ENCODE peak calls at places on chromosomes 11 and 22, in nine cellular contexts. Q, R, G, S, K, H, L, B and W are unnamed samples.

GRCh38 chr11:72441647-72442267 is 7.4 kb upstream of the CLPB start:
- DNase-seq in Q (no peak), R (no peak), G (no peak), S (no peak), K (no peak), H (no peak), L (no peak), B (peak; percentile 63), W (no peak)

GRCh38 chr22:40031766-40032470 is 37.2 kb downstream of the FAM83F start:
- DNase-seq in Q (no peak), R (no peak), G (no peak), S (no peak), K (no peak), H (no peak), L (no peak), B (no peak), W (no peak)

GRCh38 chr11:130340671-130341319 is 26.1 kb upstream of the ZBTB44 start:
- DNase-seq in Q (no peak), R (no peak), G (no peak), S (no peak), K (no peak), H (no peak), L (no peak), B (peak; percentile 2), W (no peak)

GRCh38 chr11:85164743-85165142 is 462.4 kb downstream of the DLG2 start:
- DNase-seq in Q (no peak), R (no peak), G (no peak), S (no peak), K (no peak), H (no peak), L (no peak), B (no peak), W (no peak)

GRCh38 chr11:82775736-82776346 is 42.2 kb upstream of the FAM181B start:
- DNase-seq in Q (peak; percentile 9), R (no peak), G (peak; percentile 32), S (no peak), K (peak; percentile 75), H (peak; percentile 50), L (no peak), B (peak; percentile 47), W (peak; percentile 42)

GRCh38 chr11:119363874-119364590 is 17.5 kb downstream of the USP2 start:
- DNase-seq in Q (no peak), R (no peak), G (peak; percentile 70), S (no peak), K (peak; percentile 75), H (no peak), L (peak; percentile 66), B (no peak), W (no peak)

GRCh38 chr22:17767236-17768065 is 6.8 kb downstream of the BID start:
- DNase-seq in Q (no peak), R (no peak), G (no peak), S (no peak), K (no peak), H (no peak), L (no peak), B (no peak), W (no peak)

GRCh38 chr22:49325531-49326395 is 501.9 kb downstream of the BRD1 start:
- DNase-seq in Q (no peak), R (peak; percentile 51), G (no peak), S (no peak), K (no peak), H (no peak), L (no peak), B (no peak), W (no peak)

GRCh38 chr11:96211433-96211832 is 131.6 kb downstream of the MAML2 start:
- DNase-seq in Q (no peak), R (no peak), G (no peak), S (no peak), K (no peak), H (no peak), L (no peak), B (no peak), W (no peak)

GRCh38 chr11:2473361-2474058 is 28.7 kb downstream of the KCNQ1 start:
- DNase-seq in Q (no peak), R (no peak), G (no peak), S (no peak), K (no peak), H (no peak), L (no peak), B (no peak), W (no peak)

GRCh38 chr11:117482881-117483280 is 155.2 kb downstream of the CEP164 start:
- DNase-seq in Q (no peak), R (no peak), G (no peak), S (no peak), K (no peak), H (no peak), L (no peak), B (no peak), W (no peak)

DNA sequence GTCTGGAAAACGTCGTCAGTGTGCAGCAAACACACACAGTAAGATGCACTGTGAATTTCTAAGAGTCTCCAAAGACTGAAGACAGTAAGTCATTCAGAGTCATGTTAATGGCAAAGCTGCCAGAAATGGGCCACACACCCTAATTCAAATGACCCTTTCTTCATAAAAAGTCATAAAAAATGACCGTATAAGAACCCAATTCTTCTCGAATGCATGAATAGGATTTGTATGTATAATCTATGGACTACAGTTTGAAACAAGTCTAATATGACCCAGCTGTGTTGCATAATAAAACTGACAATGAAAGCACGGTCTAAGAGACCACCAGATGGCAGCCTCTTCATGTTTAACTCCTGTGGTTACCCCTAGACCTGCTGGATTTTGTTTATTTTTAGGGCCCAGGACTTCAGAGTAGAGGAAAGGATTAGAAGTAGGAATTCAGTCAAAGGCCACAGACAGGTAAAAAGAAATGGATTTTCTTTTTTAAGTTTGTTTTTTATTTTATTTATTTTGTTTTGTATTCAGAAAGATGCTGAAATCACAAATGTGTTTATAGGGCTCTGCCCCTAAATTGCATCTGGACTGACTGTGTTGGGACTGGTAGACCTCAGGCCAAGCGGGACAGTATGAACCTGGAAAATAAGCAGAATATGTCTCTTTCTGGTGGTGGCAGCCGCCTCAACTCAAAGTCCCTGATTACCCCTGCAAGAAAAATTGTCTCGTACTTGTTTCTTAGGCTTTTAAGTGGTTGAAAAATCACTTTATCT is 32.1 kb upstream of the SLC5A12 start:
- DNase-seq in Q (peak; percentile 81), R (no peak), G (peak; percentile 39), S (peak; percentile 49), K (peak; percentile 39), H (peak; percentile 8), L (no peak), B (peak; percentile 74), W (peak; percentile 47)
- TF ChIP-seq CTCF in Q (peak; percentile 43), R (peak; percentile 67), G (peak; percentile 53), S (peak; percentile 78), K (peak; percentile 68), H (peak; percentile 83), L (peak; percentile 21), B (peak; percentile 85), W (peak; percentile 84)

GRCh38 chr11:47688101-47688500 is 27.1 kb downstream of the AGBL2 start:
- DNase-seq in Q (no peak), R (no peak), G (no peak), S (no peak), K (no peak), H (no peak), L (no peak), B (no peak), W (no peak)
- H3K4me1 ChIP-seq in Q (no peaks in the 10 kb centered on the region), R (no peaks in the 10 kb centered on the region), G (no peaks in the 10 kb centered on the region), S (no peaks in the 10 kb centered on the region), K (no peaks in the 10 kb centered on the region), H (no peaks in the 10 kb centered on the region), L (peaks cover 9% of the 10 kb centered on the region), B (no peaks in the 10 kb centered on the region), W (no peaks in the 10 kb centered on the region)

GRCh38 chr11:110713469-110713776 is 1.2 kb upstream of the ARHGAP20 start:
- DNase-seq in Q (no peak), R (no peak), G (no peak), S (no peak), K (no peak), H (no peak), L (no peak), B (no peak), W (no peak)

GRCh38 chr11:110711448-110711775 is 825 bp downstream of the ARHGAP20 start:
- DNase-seq in Q (no peak), R (no peak), G (no peak), S (no peak), K (no peak), H (no peak), L (no peak), B (no peak), W (no peak)

GRCh38 chr11:110711776-110712642 is at the start of gene ARHGAP20:
- DNase-seq in Q (peak; percentile 54), R (peak; percentile 62), G (peak; percentile 69), S (peak; percentile 42), K (peak; percentile 60), H (no peak), L (peak; percentile 73), B (peak; percentile 71), W (no peak)

GRCh38 chr11:110710520-110711381 is 1.5 kb downstream of the ARHGAP20 start:
- DNase-seq in Q (peak; percentile 47), R (no peak), G (peak; percentile 34), S (peak; percentile 51), K (peak; percentile 3), H (no peak), L (peak; percentile 49), B (peak; percentile 51), W (no peak)

GRCh38 chr11:110712643-110713468 is 619 bp upstream of the ARHGAP20 start:
- DNase-seq in Q (peak; percentile 49), R (no peak), G (peak; percentile 29), S (peak; percentile 27), K (no peak), H (no peak), L (peak; percentile 31), B (peak; percentile 52), W (no peak)
- TF ChIP-seq CTCF in Q (no peak), R (no peak), G (peak; percentile 8), S (peak; percentile 23), K (no peak), H (no peak), L (no peak), B (peak; percentile 32), W (peak; percentile 27)

GRCh38 chr11:69303427-69303826 is 9.5 kb downstream of the MYEOV start:
- DNase-seq in Q (no peak), R (no peak), G (no peak), S (no peak), K (no peak), H (no peak), L (no peak), B (no peak), W (no peak)

GRCh38 chr11:69304686-69305085 is 10.7 kb downstream of the MYEOV start:
- DNase-seq in Q (no peak), R (no peak), G (no peak), S (no peak), K (no peak), H (no peak), L (no peak), B (no peak), W (no peak)

GRCh38 chr11:69302447-69302846 is 8.5 kb downstream of the MYEOV start:
- DNase-seq in Q (no peak), R (no peak), G (no peak), S (no peak), K (no peak), H (no peak), L (no peak), B (no peak), W (no peak)

GRCh38 chr11:69305885-69306540 is 12.1 kb downstream of the MYEOV start:
- DNase-seq in Q (no peak), R (no peak), G (no peak), S (no peak), K (no peak), H (no peak), L (no peak), B (no peak), W (no peak)

DNA sequence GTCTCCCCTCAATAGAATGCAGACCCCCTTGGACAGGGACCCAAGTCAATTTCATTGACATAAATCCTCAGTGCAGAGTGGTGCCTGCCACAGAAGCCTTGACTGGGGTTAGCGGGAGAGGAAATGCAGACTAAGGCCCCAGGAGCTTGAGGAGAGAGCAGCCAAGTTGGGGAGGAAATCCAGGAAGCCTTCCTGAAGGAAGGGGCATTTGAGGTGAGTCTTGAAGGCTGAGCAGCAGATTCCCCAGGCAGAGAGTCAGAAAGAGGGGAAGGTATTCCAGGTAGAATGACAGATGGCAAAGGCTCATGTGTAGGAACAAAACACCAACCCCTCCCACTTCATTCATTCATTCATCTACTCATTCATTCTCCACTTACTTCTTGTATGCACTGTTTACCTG is 10.3 kb downstream of the MYEOV start:
- DNase-seq in Q (no peak), R (no peak), G (no peak), S (no peak), K (no peak), H (no peak), L (no peak), B (no peak), W (no peak)
- H3K4me1 ChIP-seq in Q (peaks cover 27% of the 10 kb centered on the region), R (no peaks in the 10 kb centered on the region), G (peaks cover 5% of the 10 kb centered on the region), S (no peaks in the 10 kb centered on the region), K (peaks cover 9% of the 10 kb centered on the region), H (peaks cover 69% of the 10 kb centered on the region), L (peaks cover 9% of the 10 kb centered on the region), B (peaks cover 30% of the 10 kb centered on the region), W (peaks cover 20% of the 10 kb centered on the region)